ENCODE peak calls at places on chromosomes 16 and 17, in seven cellular contexts. One of them, this sample, is unnamed.

GRCh38 chr17:64661981-64662773 is at the start of gene SMURF2:
- DNase-seq in tibial nerve: peak; percentile 60
- DNase-seq in A549: peak; percentile 89
- DNase-seq in sigmoid colon: peak; percentile 88
- DNase-seq in stomach: peak; percentile 84
- DNase-seq in transverse colon: peak; percentile 85
- DNase-seq in K562: peak; percentile 94
- DNase-seq in this sample: peak; percentile 94

GRCh38 chr17:76696763-76697701 is 13.7 kb downstream of the MXRA7 start:
- DNase-seq in A549: no peak
- DNase-seq in K562: no peak
- DNase-seq in tibial nerve: no peak
- DNase-seq in transverse colon: no peak
- DNase-seq in stomach: no peak
- DNase-seq in sigmoid colon: no peak
- DNase-seq in this sample: no peak

GRCh38 chr17:1684307-1685189 is at the start of gene PRPF8:
- DNase-seq in transverse colon: peak; percentile 98
- DNase-seq in K562: peak; percentile 88
- DNase-seq in A549: peak; percentile 99
- DNase-seq in stomach: peak; percentile 99
- DNase-seq in sigmoid colon: peak; percentile 99
- DNase-seq in tibial nerve: peak; percentile 98
- DNase-seq in this sample: peak; percentile 100

GRCh38 chr17:3033248-3033640 is 30.2 kb downstream of the OR1D5 start:
- DNase-seq in K562: no peak
- DNase-seq in sigmoid colon: no peak
- DNase-seq in tibial nerve: no peak
- DNase-seq in A549: no peak
- DNase-seq in transverse colon: no peak
- DNase-seq in stomach: no peak
- DNase-seq in this sample: no peak

GRCh38 chr16:57893559-57894389 is 77.2 kb downstream of the CNGB1 start:
- DNase-seq in K562: no peak
- DNase-seq in sigmoid colon: no peak
- DNase-seq in stomach: no peak
- DNase-seq in A549: peak; percentile 86
- DNase-seq in tibial nerve: no peak
- DNase-seq in transverse colon: no peak
- DNase-seq in this sample: no peak

GRCh38 chr17:56640116-56640515 is 46.6 kb downstream of the NOG start:
- DNase-seq in sigmoid colon: no peak
- DNase-seq in tibial nerve: no peak
- DNase-seq in stomach: no peak
- DNase-seq in K562: no peak
- DNase-seq in A549: no peak
- DNase-seq in transverse colon: no peak
- DNase-seq in this sample: no peak

GRCh38 chr16:50284131-50284911 is 18.0 kb downstream of the ADCY7 start:
- DNase-seq in stomach: peak; percentile 49
- DNase-seq in tibial nerve: no peak
- DNase-seq in A549: no peak
- DNase-seq in transverse colon: peak; percentile 52
- DNase-seq in sigmoid colon: no peak
- DNase-seq in K562: no peak
- DNase-seq in this sample: no peak

GRCh38 chr16:30659507-30660423 is 1.5 kb downstream of the FBRS start:
- DNase-seq in sigmoid colon: peak; percentile 78
- DNase-seq in K562: peak; percentile 39
- DNase-seq in transverse colon: peak; percentile 46
- DNase-seq in stomach: no peak
- DNase-seq in A549: no peak
- DNase-seq in tibial nerve: no peak
- DNase-seq in this sample: no peak

GRCh38 chr16:72221216-72221995 is 49.5 kb upstream of the PMFBP1 start:
- DNase-seq in sigmoid colon: no peak
- DNase-seq in transverse colon: no peak
- DNase-seq in stomach: no peak
- DNase-seq in tibial nerve: no peak
- DNase-seq in K562: no peak
- DNase-seq in A549: no peak
- DNase-seq in this sample: no peak

GRCh38 chr17:33389506-33390141 is 96.5 kb upstream of the ASIC2 start:
- DNase-seq in stomach: no peak
- DNase-seq in transverse colon: no peak
- DNase-seq in A549: no peak
- DNase-seq in tibial nerve: no peak
- DNase-seq in sigmoid colon: no peak
- DNase-seq in K562: no peak
- DNase-seq in this sample: no peak

GRCh38 chr17:64147110-64148016 is 17.4 kb upstream of the ERN1 start:
- DNase-seq in stomach: no peak
- DNase-seq in A549: peak; percentile 44
- DNase-seq in tibial nerve: no peak
- DNase-seq in transverse colon: no peak
- DNase-seq in sigmoid colon: no peak
- DNase-seq in K562: no peak
- DNase-seq in this sample: no peak

GRCh38 chr17:16945141-16945493 is 26.8 kb downstream of the TNFRSF13B start:
- DNase-seq in tibial nerve: no peak
- DNase-seq in transverse colon: no peak
- DNase-seq in stomach: no peak
- DNase-seq in A549: no peak
- DNase-seq in sigmoid colon: peak; percentile 49
- DNase-seq in K562: no peak
- DNase-seq in this sample: no peak

GRCh38 chr16:15542261-15542660 is 100.7 kb downstream of the MARF1 start:
- DNase-seq in sigmoid colon: no peak
- DNase-seq in transverse colon: no peak
- DNase-seq in A549: no peak
- DNase-seq in K562: no peak
- DNase-seq in stomach: no peak
- DNase-seq in tibial nerve: no peak
- DNase-seq in this sample: no peak

GRCh38 chr17:61205931-61206330 is 193.7 kb upstream of the TBX2 start:
- DNase-seq in transverse colon: no peak
- DNase-seq in K562: no peak
- DNase-seq in sigmoid colon: no peak
- DNase-seq in A549: no peak
- DNase-seq in tibial nerve: no peak
- DNase-seq in stomach: no peak
- DNase-seq in this sample: no peak

GRCh38 chr17:70913086-70913485 is 743.8 kb downstream of the KCNJ2 start:
- DNase-seq in tibial nerve: no peak
- DNase-seq in A549: no peak
- DNase-seq in sigmoid colon: no peak
- DNase-seq in stomach: no peak
- DNase-seq in K562: no peak
- DNase-seq in transverse colon: no peak
- DNase-seq in this sample: no peak

GRCh38 chr16:58306327-58306726 is 11.5 kb upstream of the PRSS54 start:
- DNase-seq in sigmoid colon: no peak
- DNase-seq in transverse colon: peak; percentile 60
- DNase-seq in tibial nerve: no peak
- DNase-seq in stomach: peak; percentile 56
- DNase-seq in K562: no peak
- DNase-seq in A549: no peak
- DNase-seq in this sample: no peak

GRCh38 chr16:3431779-3432219 is 11.5 kb downstream of the ZNF597 start:
- DNase-seq in K562: peak; percentile 56
- DNase-seq in transverse colon: peak; percentile 19
- DNase-seq in tibial nerve: no peak
- DNase-seq in stomach: peak; percentile 35
- DNase-seq in sigmoid colon: peak; percentile 73
- DNase-seq in A549: no peak
- DNase-seq in this sample: no peak

GRCh38 chr16:25135239-25135878 is 23.8 kb downstream of the LCMT1 start:
- DNase-seq in sigmoid colon: no peak
- DNase-seq in A549: peak; percentile 15
- DNase-seq in tibial nerve: no peak
- DNase-seq in transverse colon: peak; percentile 36
- DNase-seq in stomach: no peak
- DNase-seq in K562: no peak
- DNase-seq in this sample: no peak

GRCh38 chr16:90008708-90009145 is 10.5 kb downstream of the DBNDD1 start:
- DNase-seq in stomach: no peak
- DNase-seq in sigmoid colon: no peak
- DNase-seq in tibial nerve: no peak
- DNase-seq in transverse colon: peak; percentile 35
- DNase-seq in A549: no peak
- DNase-seq in K562: no peak
- DNase-seq in this sample: no peak
- TF ChIP-seq EP300 in stomach: no peak
- TF ChIP-seq EP300 in sigmoid colon: no peak
- TF ChIP-seq EP300 in tibial nerve: no peak
- TF ChIP-seq EP300 in transverse colon: no peak
- TF ChIP-seq EP300 in A549: no peak
- TF ChIP-seq EP300 in K562: no peak
- TF ChIP-seq EP300 in this sample: no peak

DNA sequence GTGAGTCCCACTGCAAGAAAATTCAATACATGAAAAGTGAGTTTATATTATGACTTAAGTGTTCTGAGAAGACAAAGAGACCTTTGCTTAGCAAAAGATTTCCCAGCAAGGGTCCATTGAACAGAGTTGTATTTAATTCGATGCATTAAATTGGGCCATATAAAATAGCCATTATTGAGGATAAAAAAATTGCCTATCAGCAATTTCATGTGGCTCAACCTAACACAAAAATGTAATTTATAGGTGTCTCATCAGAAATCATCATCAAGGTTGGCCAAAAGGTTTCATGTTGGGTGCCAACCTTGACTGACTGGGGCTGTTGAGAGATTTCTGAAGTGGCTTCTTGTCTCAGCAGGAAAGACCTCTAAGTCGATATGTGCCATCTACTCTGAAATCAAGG is 84.8 kb upstream of the TOX3 start:
- DNase-seq in transverse colon: no peak
- DNase-seq in tibial nerve: no peak
- DNase-seq in K562: no peak
- DNase-seq in A549: no peak
- DNase-seq in sigmoid colon: no peak
- DNase-seq in stomach: no peak
- DNase-seq in this sample: no peak
- TF ChIP-seq EP300 in transverse colon: no peak
- TF ChIP-seq EP300 in tibial nerve: no peak
- TF ChIP-seq EP300 in K562: no peak
- TF ChIP-seq EP300 in A549: no peak
- TF ChIP-seq EP300 in sigmoid colon: no peak
- TF ChIP-seq EP300 in stomach: no peak
- TF ChIP-seq EP300 in this sample: no peak

DNA sequence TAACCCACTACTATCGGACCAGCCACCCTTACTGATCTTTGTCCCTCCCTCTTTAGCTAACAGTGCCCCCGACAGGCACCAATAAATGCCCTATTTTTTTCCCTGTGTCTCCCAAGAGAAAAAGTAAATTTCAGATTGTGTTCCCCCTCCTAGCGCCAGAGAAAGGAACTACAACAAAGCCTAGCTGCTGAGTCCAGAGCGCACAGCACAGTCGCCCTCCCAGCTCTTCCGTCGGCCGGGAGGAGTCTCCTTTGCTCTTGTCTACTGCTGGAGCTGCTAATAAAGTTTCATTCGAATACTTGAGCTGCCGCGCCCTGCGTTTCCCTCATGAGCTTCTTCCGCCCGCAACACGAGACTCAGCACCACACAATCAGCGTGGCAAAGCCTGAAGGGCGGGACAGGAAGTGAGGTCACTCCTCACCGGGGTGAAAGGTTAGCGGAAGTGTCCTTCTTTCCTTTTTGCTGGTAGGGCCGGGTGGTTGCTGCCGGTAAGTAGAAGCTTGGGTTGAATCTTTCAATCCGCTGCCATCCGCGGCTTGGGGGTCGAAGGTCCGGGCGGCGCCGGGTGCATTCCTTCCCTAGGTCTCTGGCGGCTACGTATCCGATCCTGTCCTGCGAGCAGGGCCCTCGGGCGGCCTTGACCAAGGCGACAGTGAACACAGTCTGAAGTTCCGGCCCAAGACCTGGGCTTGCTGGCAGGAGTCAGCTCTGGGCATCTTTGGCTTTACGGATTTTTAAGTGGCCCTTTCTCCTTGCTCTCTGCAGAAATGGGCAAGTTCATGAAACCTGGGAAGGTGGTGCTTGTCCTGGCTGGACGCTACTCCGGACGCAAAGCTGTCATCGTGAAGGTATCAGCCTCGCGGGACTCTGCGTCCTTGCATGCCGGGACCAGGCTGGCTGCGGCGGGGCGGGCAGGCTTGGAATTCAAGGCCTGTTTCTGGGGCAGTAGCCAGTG is at the start of gene RPL27:
- DNase-seq in A549: peak; percentile 96
- DNase-seq in K562: peak; percentile 90
- DNase-seq in transverse colon: peak; percentile 99
- DNase-seq in sigmoid colon: peak; percentile 100
- DNase-seq in stomach: peak; percentile 99
- DNase-seq in tibial nerve: peak; percentile 97
- DNase-seq in this sample: peak; percentile 100
- TF ChIP-seq EP300 in A549: no peak
- TF ChIP-seq EP300 in K562: peak; percentile 81
- TF ChIP-seq EP300 in transverse colon: peak; percentile 27
- TF ChIP-seq EP300 in sigmoid colon: no peak
- TF ChIP-seq EP300 in stomach: no peak
- TF ChIP-seq EP300 in tibial nerve: peak; percentile 99
- TF ChIP-seq EP300 in this sample: no peak

GRCh38 chr17:55301521-55302406 is 37.0 kb downstream of the HLF start:
- DNase-seq in tibial nerve: no peak
- DNase-seq in transverse colon: no peak
- DNase-seq in stomach: peak; percentile 47
- DNase-seq in A549: no peak
- DNase-seq in K562: no peak
- DNase-seq in sigmoid colon: no peak
- DNase-seq in this sample: no peak
- TF ChIP-seq EP300 in tibial nerve: no peak
- TF ChIP-seq EP300 in transverse colon: no peak
- TF ChIP-seq EP300 in stomach: no peak
- TF ChIP-seq EP300 in A549: no peak
- TF ChIP-seq EP300 in K562: no peak
- TF ChIP-seq EP300 in sigmoid colon: no peak
- TF ChIP-seq EP300 in this sample: no peak

This sample was measured in esophagus muscularis mucosa.